ENCODE peak calls at places on chromosome 10, in nine cellular contexts. E, B, K, N, W, T, F, D and M are unnamed samples.

GRCh38 chr10:130403153-130403890 is 267.1 kb downstream of the GLRX3 start:
- DNase-seq in N (no peak), D (no peak), E (no peak), B (no peak), K (no peak), T (peak), W (no peak), F (no peak), M (no peak)

GRCh38 chr10:131580076-131580652 is 268.6 kb upstream of the TCERG1L start:
- DNase-seq in D (no peak), T (no peak), K (no peak), F (no peak), N (no peak), B (no peak), W (no peak), E (no peak), M (no peak)

GRCh38 chr10:62231371-62231770 is 37.3 kb downstream of the RTKN2 start:
- DNase-seq in F (peak), N (no peak), D (no peak), T (no peak), E (no peak), K (peak), B (no peak), W (no peak), M (no peak)

GRCh38 chr10:129662386-129662785 is 195.3 kb downstream of the MGMT start:
- DNase-seq in K (no peak), F (no peak), D (no peak), T (peak), W (no peak), E (no peak), N (no peak), B (no peak), M (no peak)

GRCh38 chr10:3975016-3975415 is 190.0 kb upstream of the KLF6 start:
- DNase-seq in W (no peak), E (no peak), N (no peak), F (no peak), T (no peak), K (no peak), B (no peak), D (no peak), M (no peak)

GRCh38 chr10:43407148-43407575 is 1.8 kb downstream of the HNRNPF start:
- DNase-seq in T (peak), B (peak), D (peak), E (peak), F (no peak), K (no peak), W (no peak), N (peak), M (no peak)

GRCh38 chr10:50224330-50224952 is 26.9 kb downstream of the ASAH2 start:
- DNase-seq in D (peak), E (peak), F (peak), B (no peak), N (no peak), W (peak), K (peak), T (peak), M (peak)

GRCh38 chr10:115861864-115862263 is 411.1 kb downstream of the GFRA1 start:
- DNase-seq in D (no peak), T (no peak), K (no peak), N (no peak), W (peak), F (no peak), B (no peak), E (no peak), M (no peak)

GRCh38 chr10:110651044-110651958 is 7.2 kb downstream of the RBM20 start:
- DNase-seq in E (no peak), B (no peak), T (peak), F (no peak), N (no peak), D (no peak), K (peak), W (no peak), M (no peak)

GRCh38 chr10:1205450-1206030 is 149.4 kb downstream of the WDR37 start:
- DNase-seq in T (peak), K (no peak), D (no peak), W (no peak), N (no peak), B (no peak), E (no peak), F (no peak), M (no peak)

GRCh38 chr10:110363572-110364411 is 59.1 kb upstream of the SMNDC1 start:
- DNase-seq in E (no peak), F (no peak), N (no peak), K (no peak), W (no peak), B (peak), D (no peak), T (no peak), M (no peak)

GRCh38 chr10:61028861-61029361 is 84.9 kb upstream of the RHOBTB1 start:
- DNase-seq in N (no peak), K (no peak), F (no peak), B (no peak), D (no peak), W (no peak), T (no peak), E (no peak), M (no peak)

GRCh38 chr10:34916368-34916767 is 101.3 kb upstream of the PARD3 start:
- DNase-seq in W (peak), T (no peak), F (no peak), N (no peak), B (no peak), E (no peak), K (peak), D (no peak), M (no peak)

GRCh38 chr10:52423369-52423768 is 109.3 kb downstream of the DKK1 start:
- DNase-seq in W (no peak), K (peak), N (no peak), E (no peak), D (no peak), F (no peak), B (no peak), T (no peak), M (no peak)